ENCODE peak calls at places on chromosome 22, in nine cellular contexts. B, R, H, T, D, W, C, U and S are unnamed samples. For H3K4me1 and H3K36me3, the result is how much of the 10 kb centered on the place peaks cover.

GRCh38 chr22:27029584-27030130 is 372.3 kb downstream of the MIAT start:
- DNase-seq in U (no peak), W (no peak), B (no peak), D (no peak), T (no peak), R (no peak), C (no peak), H (no peak), S (no peak)

GRCh38 chr22:23495614-23496444 is 84.3 kb downstream of the IGLL1 start:
- DNase-seq in B (no peak), R (no peak), W (no peak), D (no peak), U (no peak), T (peak), C (no peak), H (peak), S (no peak)

GRCh38 chr22:38706101-38706884 is 549 bp downstream of the GTPBP1 start:
- DNase-seq in D (peak), H (peak), B (no peak), T (peak), R (peak), W (peak), C (peak), U (peak), S (peak)

GRCh38 chr22:30390974-30391691 is 3.9 kb upstream of the RNF215 start:
- DNase-seq in C (peak), B (peak), R (no peak), H (peak), T (peak), U (peak), D (peak), W (no peak), S (peak)

GRCh38 chr22:30291334-30291892 is 2.1 kb upstream of the CASTOR1 start:
- DNase-seq in H (no peak), D (no peak), B (no peak), R (no peak), W (peak), U (no peak), C (no peak), T (no peak), S (no peak)

GRCh38 chr22:19360862-19361261 is 69.3 kb upstream of the CLTCL1 start:
- DNase-seq in B (no peak), W (no peak), R (no peak), H (no peak), T (no peak), U (no peak), D (no peak), C (no peak), S (no peak)

GRCh38 chr22:36757608-36758220 is 18.2 kb downstream of the IFT27 start:
- DNase-seq in T (peak), C (peak), U (peak), B (peak), D (peak), W (peak), H (peak), R (peak), S (peak)

GRCh38 chr22:50118557-50119168 is 28.9 kb downstream of the MOV10L1 start:
- DNase-seq in B (no peak), W (no peak), H (no peak), D (no peak), T (no peak), R (no peak), C (peak), U (peak), S (no peak)

GRCh38 chr22:33116846-33117547 is 58.8 kb upstream of the SYN3 start:
- DNase-seq in B (no peak), H (no peak), D (no peak), R (no peak), T (no peak), U (no peak), W (no peak), C (peak), S (no peak)

GRCh38 chr22:23098718-23099524 is 28.6 kb downstream of the GNAZ start:
- DNase-seq in C (no peak), W (peak), U (peak), R (peak), B (no peak), H (no peak), D (peak), T (no peak), S (peak)

GRCh38 chr22:43100223-43100622 is 10.3 kb upstream of the BIK start:
- DNase-seq in H (no peak), W (no peak), D (no peak), R (no peak), C (peak), U (no peak), B (no peak), T (no peak), S (no peak)

GRCh38 chr22:29151316-29151715 is 54.4 kb upstream of the EMID1 start:
- DNase-seq in C (no peak), W (peak), H (no peak), T (no peak), R (no peak), B (no peak), D (no peak), U (no peak), S (no peak)

GRCh38 chr22:37281646-37282384 is 493 bp upstream of the CYTH4 start:
- DNase-seq in R (no peak), H (no peak), B (no peak), D (no peak), U (no peak), W (no peak), T (no peak), C (peak), S (no peak)

GRCh38 chr22:38699143-38699542 is 1.6 kb downstream of the JOSD1 start:
- DNase-seq in R (no peak), H (no peak), D (no peak), U (no peak), T (peak), W (no peak), C (no peak), B (no peak), S (no peak)

GRCh38 chr22:39150848-39151215 is 1.6 kb downstream of the CBX7 start:
- DNase-seq in U (no peak), B (no peak), C (no peak), R (no peak), W (no peak), T (no peak), D (no peak), H (peak), S (no peak)

GRCh38 chr22:39446239-39446721 is 10.5 kb upstream of the MGAT3 start:
- DNase-seq in B (no peak), R (no peak), W (no peak), C (peak), D (no peak), H (no peak), T (no peak), U (no peak), S (no peak)

GRCh38 chr22:27650572-27650971 is 151.0 kb downstream of the MN1 start:
- DNase-seq in D (no peak), C (no peak), H (no peak), W (no peak), R (no peak), U (no peak), B (no peak), T (no peak), S (no peak)

GRCh38 chr22:21719024-21719423 is 16.6 kb downstream of the YPEL1 start:
- DNase-seq in H (no peak), D (no peak), U (no peak), R (no peak), B (no peak), C (no peak), T (peak), W (no peak), S (no peak)

GRCh38 chr22:36808611-36809344 is 8.1 kb downstream of the PVALB start:
- DNase-seq in C (no peak), D (no peak), R (no peak), H (no peak), W (no peak), U (no peak), B (peak), T (peak), S (no peak)

GRCh38 chr22:26462051-26462450 is 21.5 kb downstream of the HPS4 start:
- DNase-seq in D (no peak), R (no peak), B (no peak), W (peak), H (no peak), U (no peak), T (no peak), C (no peak), S (no peak)

GRCh38 chr22:30307026-30307574 is 17.8 kb upstream of the CASTOR1 start:
- DNase-seq in W (no peak), D (no peak), H (no peak), C (no peak), U (no peak), R (no peak), B (no peak), T (peak), S (no peak)

GRCh38 chr22:27906241-27906640 is 12.8 kb downstream of the PITPNB start:
- DNase-seq in T (no peak), D (no peak), R (no peak), U (peak), H (no peak), B (no peak), C (no peak), W (no peak), S (no peak)

GRCh38 chr22:35835998-35836691 is 118.5 kb downstream of the APOL5 start:
- DNase-seq in U (peak), B (no peak), W (no peak), C (peak), T (no peak), H (no peak), R (peak), D (peak), S (peak)

GRCh38 chr22:33476716-33477115 is 418.5 kb upstream of the SYN3 start:
- DNase-seq in U (peak), T (no peak), H (no peak), W (no peak), B (no peak), R (no peak), C (peak), D (no peak), S (no peak)

GRCh38 chr22:50699754-50700386 is 27.2 kb downstream of the SHANK3 start:
- DNase-seq in W (no peak), R (no peak), D (no peak), T (no peak), U (no peak), C (peak), H (peak), B (no peak), S (peak)

GRCh38 chr22:28442951-28443876 is 236.4 kb downstream of the TTC28 start:
- DNase-seq in D (peak), W (peak), B (no peak), H (peak), U (peak), R (peak), C (peak), T (peak), S (peak)

GRCh38 chr22:39348909-39349505 is 784 bp upstream of the SYNGR1 start:
- DNase-seq in H (no peak), R (no peak), B (no peak), U (no peak), T (no peak), W (no peak), D (peak), C (no peak), S (peak)

GRCh38 chr22:35523167-35523928 is 17.3 kb upstream of the RASD2 start:
- DNase-seq in R (no peak), W (no peak), C (no peak), T (no peak), U (no peak), B (no peak), H (no peak), D (no peak), S (no peak)

GRCh38 chr22:46958191-46958590 is 195.7 kb downstream of the TBC1D22A start:
- DNase-seq in T (no peak), C (no peak), W (no peak), U (no peak), B (no peak), R (no peak), D (no peak), H (no peak), S (no peak)

GRCh38 chr22:29071261-29072045 is 1.4 kb upstream of the KREMEN1 start:
- DNase-seq in U (peak), D (peak), R (no peak), T (peak), B (no peak), C (peak), W (no peak), H (peak), S (no peak)

GRCh38 chr22:21762712-21763581 is 27.4 kb upstream of the YPEL1 start:
- DNase-seq in T (peak), W (no peak), H (peak), B (peak), C (no peak), U (no peak), D (no peak), R (no peak), S (no peak)

GRCh38 chr22:17998913-17999312 is 25.4 kb downstream of the MICAL3 start:
- DNase-seq in W (no peak), D (no peak), T (no peak), U (no peak), R (no peak), C (no peak), H (no peak), B (no peak), S (no peak)

GRCh38 chr22:18000441-18001039 is 23.8 kb downstream of the MICAL3 start:
- DNase-seq in R (no peak), U (no peak), T (peak), D (no peak), H (no peak), C (no peak), W (peak), B (no peak), S (no peak)

GRCh38 chr22:17999851-18000250 is 24.5 kb downstream of the MICAL3 start:
- DNase-seq in U (no peak), B (no peak), C (peak), H (no peak), R (no peak), T (no peak), D (no peak), W (no peak), S (no peak)

GRCh38 chr22:17997456-17997855 is 26.9 kb downstream of the MICAL3 start:
- DNase-seq in U (peak), D (no peak), T (no peak), B (no peak), C (peak), R (no peak), H (no peak), W (no peak), S (no peak)

DNA sequence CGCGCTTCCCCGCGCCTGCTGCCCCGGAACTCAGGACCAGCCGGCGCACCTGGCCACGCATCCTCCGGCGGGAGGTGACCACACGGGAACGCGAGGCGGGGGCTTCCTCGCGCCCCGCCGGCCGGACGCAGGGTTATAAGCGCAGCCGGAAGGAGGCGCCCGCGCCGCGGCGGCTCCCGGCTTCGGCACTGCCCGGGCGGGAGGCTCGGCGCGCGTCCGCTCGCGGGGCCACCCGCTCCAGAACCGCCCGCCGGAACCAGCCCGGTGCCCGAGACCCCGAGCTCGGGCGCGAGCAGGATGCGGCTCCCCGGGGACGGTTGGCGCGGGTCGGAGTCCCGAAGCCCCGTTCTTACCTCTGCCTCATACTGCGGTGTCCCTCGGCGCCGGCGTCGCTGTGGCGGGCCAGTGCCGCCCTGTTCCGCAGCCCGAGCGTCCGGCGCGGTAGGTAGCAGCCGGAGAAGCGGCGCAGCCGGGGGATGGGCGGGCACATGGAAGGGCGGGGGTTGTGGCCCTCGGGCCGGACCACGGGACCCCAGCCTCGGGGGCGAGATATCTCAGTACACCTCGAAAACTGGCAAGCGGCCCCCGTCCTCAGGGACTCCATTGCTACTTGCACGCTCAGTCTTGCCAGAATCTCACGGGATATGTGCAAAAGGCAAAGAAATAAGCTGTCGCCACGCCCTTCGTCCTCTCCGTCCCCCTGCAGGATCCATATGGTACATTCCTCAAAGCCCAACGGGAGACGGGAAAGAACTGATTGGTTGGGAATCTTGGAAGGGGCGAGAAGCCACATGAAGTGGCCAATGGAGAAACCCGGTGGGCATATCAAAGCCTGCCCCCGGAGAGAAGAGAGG is 23.1 kb downstream of the MICAL3 start:
- DNase-seq in R (peak), W (peak), H (peak), D (peak), C (peak), U (peak), B (peak), T (peak), S (peak)
- H3K4me1 ChIP-seq in R (under half), W (under half), H (under half), D (under half), C (under half), U (under half), B (under half), T (under half), S (under half)

DNA sequence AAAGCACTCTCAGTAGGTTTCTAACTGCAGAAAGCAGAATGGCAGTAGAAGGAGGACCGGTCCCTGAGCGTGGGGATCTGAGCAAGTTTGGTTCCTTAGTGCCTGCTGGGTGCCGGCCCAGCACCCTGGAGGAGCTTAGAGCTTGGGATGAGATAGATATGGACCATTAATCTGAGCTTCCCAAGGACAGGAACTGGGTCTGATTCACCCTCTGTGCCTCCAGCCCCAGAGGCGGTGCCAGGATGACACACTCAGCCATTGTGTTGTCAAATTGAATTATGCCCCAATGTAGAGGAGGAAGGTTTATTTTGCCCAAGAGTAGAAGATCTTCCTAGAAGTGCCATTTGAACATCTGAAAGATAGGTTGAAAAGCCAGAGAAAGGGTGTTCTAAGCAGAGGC is 4.3 kb downstream of the ZC3H7B start:
- DNase-seq in H (no peak), C (no peak), U (peak), T (no peak), D (no peak), B (no peak), W (no peak), R (no peak), S (no peak)
- H3K27ac ChIP-seq in H (no peak), C (no peak), U (no peak), T (no peak), D (no peak), B (no peak), W (no peak), R (peak), S (no peak)

GRCh38 chr22:44884562-44884961 is 125.2 kb downstream of the PHF21B start:
- DNase-seq in B (no peak), H (no peak), R (no peak), C (no peak), W (no peak), T (no peak), U (no peak), D (no peak), S (no peak)
- H3K36me3 ChIP-seq in B (under half), H (under half), R (under half), C (under half), W (under half), T (under half), U (under half), D (under half), S (under half)

GRCh38 chr22:45682069-45682468 is 10.4 kb downstream of the ATXN10 start:
- DNase-seq in H (no peak), U (peak), W (no peak), C (no peak), T (no peak), R (no peak), B (no peak), D (no peak), S (no peak)
- H3K4me1 ChIP-seq in H (under half), U (under half), W (under half), C (under half), T (under half), R (under half), B (under half), D (under half), S (half or more)

GRCh38 chr22:20567993-20568417 is 60.6 kb downstream of the MED15 start:
- DNase-seq in H (peak), W (no peak), R (no peak), U (no peak), C (peak), D (no peak), T (no peak), B (no peak), S (peak)
- H3K27ac ChIP-seq in H (peak), W (peak), R (peak), U (peak), C (peak), D (no peak), T (peak), B (no peak), S (peak)

DNA sequence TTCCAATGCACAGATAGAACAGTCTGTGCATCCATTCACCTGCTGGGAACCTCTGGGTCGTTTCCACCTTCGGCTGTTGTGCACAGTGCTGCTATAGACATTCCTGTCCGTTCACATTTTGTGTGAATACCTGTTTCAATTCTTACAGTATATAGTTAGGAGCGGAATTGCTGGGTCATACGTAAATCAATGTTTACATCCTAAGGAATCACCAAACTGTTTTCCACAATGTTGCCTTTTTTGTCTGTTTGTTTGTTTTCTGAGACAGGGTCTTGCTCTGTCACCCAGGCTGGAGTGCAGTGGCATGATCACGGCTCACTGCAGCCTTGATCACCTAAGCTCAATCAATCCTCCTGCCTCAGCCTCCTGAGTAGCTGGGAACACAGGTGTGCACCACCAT is 158.3 kb downstream of the CRYBB2 start:
- DNase-seq in W (no peak), B (no peak), C (no peak), D (no peak), R (no peak), T (no peak), U (no peak), H (no peak), S (no peak)
- H3K36me3 ChIP-seq in W (under half), B (under half), C (under half), D (under half), R (under half), T (under half), U (under half), H (under half), S (half or more)

GRCh38 chr22:49023879-49024774 is 803.5 kb downstream of the BRD1 start:
- DNase-seq in W (peak), H (peak), U (no peak), T (no peak), R (no peak), B (no peak), D (no peak), C (no peak), S (no peak)

GRCh38 chr22:49025791-49026475 is 801.7 kb downstream of the BRD1 start:
- DNase-seq in R (no peak), W (peak), H (peak), B (no peak), D (no peak), U (no peak), T (no peak), C (no peak), S (no peak)

GRCh38 chr22:49023161-49023878 is 804.4 kb downstream of the BRD1 start:
- DNase-seq in W (peak), B (no peak), U (no peak), C (no peak), T (no peak), R (no peak), H (peak), D (no peak), S (no peak)

GRCh38 chr22:49026476-49027121 is 801.1 kb downstream of the BRD1 start:
- DNase-seq in U (no peak), C (no peak), B (no peak), R (no peak), T (no peak), W (no peak), D (no peak), H (no peak), S (no peak)

GRCh38 chr22:49024775-49025440 is 802.8 kb downstream of the BRD1 start:
- DNase-seq in W (peak), H (peak), U (no peak), T (no peak), C (no peak), B (no peak), D (no peak), R (no peak), S (no peak)
- H3K4me1 ChIP-seq in W (under half), H (under half), U (under half), T (under half), C (under half), B (under half), D (under half), R (under half), S (under half)